ENCODE peak calls at places on chromosomes 13 and 19, in five cellular contexts. One of them, this sample, is unnamed.

GRCh38 chr19:37987356-37988332 is 80.6 kb downstream of the SIPA1L3 start:
- DNase-seq in IMR-90: no peak
- DNase-seq in HepG2: peak
- DNase-seq in K562: peak
- DNase-seq in H1: no peak
- DNase-seq in this sample: no peak

GRCh38 chr19:9847087-9847671 is 12.1 kb downstream of the PIN1 start:
- DNase-seq in IMR-90: peak
- DNase-seq in HepG2: peak
- DNase-seq in K562: peak
- DNase-seq in H1: peak
- DNase-seq in this sample: peak

GRCh38 chr13:40792284-40793051 is 3.1 kb downstream of the SLC25A15 start:
- DNase-seq in IMR-90: no peak
- DNase-seq in HepG2: no peak
- DNase-seq in K562: no peak
- DNase-seq in H1: no peak
- DNase-seq in this sample: no peak

GRCh38 chr13:29508874-29509249 is 86.6 kb downstream of the SLC7A1 start:
- DNase-seq in IMR-90: no peak
- DNase-seq in HepG2: no peak
- DNase-seq in K562: no peak
- DNase-seq in H1: no peak
- DNase-seq in this sample: no peak

GRCh38 chr19:17950310-17951150 is 16.4 kb upstream of the KCNN1 start:
- DNase-seq in IMR-90: no peak
- DNase-seq in HepG2: no peak
- DNase-seq in K562: peak
- DNase-seq in H1: no peak
- DNase-seq in this sample: no peak

GRCh38 chr13:46386426-46386995 is 541 bp downstream of the RUBCNL start:
- DNase-seq in IMR-90: no peak
- DNase-seq in HepG2: no peak
- DNase-seq in K562: no peak
- DNase-seq in H1: no peak
- DNase-seq in this sample: no peak

GRCh38 chr13:23673354-23673753 is 103.1 kb downstream of the TNFRSF19 start:
- DNase-seq in IMR-90: peak
- DNase-seq in HepG2: no peak
- DNase-seq in K562: no peak
- DNase-seq in H1: no peak
- DNase-seq in this sample: no peak

GRCh38 chr19:8241646-8242045 is 32.5 kb downstream of the CERS4 start:
- DNase-seq in IMR-90: no peak
- DNase-seq in HepG2: no peak
- DNase-seq in K562: no peak
- DNase-seq in H1: no peak
- DNase-seq in this sample: no peak

GRCh38 chr13:110294146-110294545 is 12.8 kb downstream of the COL4A1 start:
- DNase-seq in IMR-90: no peak
- DNase-seq in HepG2: no peak
- DNase-seq in K562: no peak
- DNase-seq in H1: no peak
- DNase-seq in this sample: no peak

GRCh38 chr13:40402931-40403412 is 263.5 kb downstream of the FOXO1 start:
- DNase-seq in IMR-90: peak
- DNase-seq in HepG2: peak
- DNase-seq in K562: no peak
- DNase-seq in H1: no peak
- DNase-seq in this sample: peak

GRCh38 chr13:32951580-32951979 is 64.6 kb upstream of the KL start:
- DNase-seq in IMR-90: no peak
- DNase-seq in HepG2: no peak
- DNase-seq in K562: no peak
- DNase-seq in H1: no peak
- DNase-seq in this sample: no peak

GRCh38 chr13:99007414-99007986 is 29.6 kb upstream of the DOCK9 start:
- DNase-seq in IMR-90: no peak
- DNase-seq in HepG2: no peak
- DNase-seq in K562: no peak
- DNase-seq in H1: no peak
- DNase-seq in this sample: no peak
- TF ChIP-seq MAFK in IMR-90: no peak
- TF ChIP-seq MAFK in HepG2: no peak
- TF ChIP-seq MAFK in K562: no peak
- TF ChIP-seq MAFK in H1: no peak
- TF ChIP-seq MAFK in this sample: no peak

GRCh38 chr13:50153888-50154287 is 138.6 kb downstream of the KCNRG start:
- DNase-seq in IMR-90: no peak
- DNase-seq in HepG2: no peak
- DNase-seq in K562: no peak
- DNase-seq in H1: no peak
- DNase-seq in this sample: no peak

GRCh38 chr13:50154697-50155096 is 139.5 kb downstream of the KCNRG start:
- DNase-seq in IMR-90: no peak
- DNase-seq in HepG2: no peak
- DNase-seq in K562: no peak
- DNase-seq in H1: no peak
- DNase-seq in this sample: no peak

GRCh38 chr13:50156140-50156539 is 140.9 kb downstream of the KCNRG start:
- DNase-seq in IMR-90: peak
- DNase-seq in HepG2: peak
- DNase-seq in K562: no peak
- DNase-seq in H1: no peak
- DNase-seq in this sample: no peak

GRCh38 chr13:50158385-50159165 is 143.3 kb downstream of the KCNRG start:
- DNase-seq in IMR-90: no peak
- DNase-seq in HepG2: no peak
- DNase-seq in K562: no peak
- DNase-seq in H1: no peak
- DNase-seq in this sample: no peak

GRCh38 chr13:50156722-50157121 is 141.5 kb downstream of the KCNRG start:
- DNase-seq in IMR-90: no peak
- DNase-seq in HepG2: peak
- DNase-seq in K562: no peak
- DNase-seq in H1: no peak
- DNase-seq in this sample: no peak
- TF ChIP-seq MAFK in IMR-90: no peak
- TF ChIP-seq MAFK in HepG2: no peak
- TF ChIP-seq MAFK in K562: no peak
- TF ChIP-seq MAFK in H1: no peak
- TF ChIP-seq MAFK in this sample: no peak

DNA sequence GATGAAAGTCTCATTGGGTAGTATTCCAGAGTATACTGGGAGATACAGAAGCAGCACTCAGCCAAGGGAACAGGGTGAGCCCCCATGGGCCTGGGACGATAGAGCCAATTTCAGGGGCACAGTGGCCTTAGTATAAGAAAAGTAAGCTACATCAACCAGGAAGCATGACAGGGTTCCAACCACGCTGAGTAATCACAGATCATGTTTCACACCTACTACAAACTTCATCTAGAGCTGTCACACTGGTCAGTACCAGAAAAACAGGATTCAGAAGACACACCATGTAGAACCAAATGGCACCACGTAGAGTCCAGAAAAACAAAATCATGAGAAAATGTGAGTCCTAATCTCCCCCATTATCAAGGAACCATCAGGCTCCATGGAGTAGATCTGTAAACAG is 1292.4 kb upstream of the MIR17HG start:
- DNase-seq in IMR-90: no peak
- DNase-seq in HepG2: no peak
- DNase-seq in K562: no peak
- DNase-seq in H1: no peak
- DNase-seq in this sample: no peak
- TF ChIP-seq MAFK in IMR-90: no peak
- TF ChIP-seq MAFK in HepG2: no peak
- TF ChIP-seq MAFK in K562: no peak
- TF ChIP-seq MAFK in H1: no peak
- TF ChIP-seq MAFK in this sample: no peak

DNA sequence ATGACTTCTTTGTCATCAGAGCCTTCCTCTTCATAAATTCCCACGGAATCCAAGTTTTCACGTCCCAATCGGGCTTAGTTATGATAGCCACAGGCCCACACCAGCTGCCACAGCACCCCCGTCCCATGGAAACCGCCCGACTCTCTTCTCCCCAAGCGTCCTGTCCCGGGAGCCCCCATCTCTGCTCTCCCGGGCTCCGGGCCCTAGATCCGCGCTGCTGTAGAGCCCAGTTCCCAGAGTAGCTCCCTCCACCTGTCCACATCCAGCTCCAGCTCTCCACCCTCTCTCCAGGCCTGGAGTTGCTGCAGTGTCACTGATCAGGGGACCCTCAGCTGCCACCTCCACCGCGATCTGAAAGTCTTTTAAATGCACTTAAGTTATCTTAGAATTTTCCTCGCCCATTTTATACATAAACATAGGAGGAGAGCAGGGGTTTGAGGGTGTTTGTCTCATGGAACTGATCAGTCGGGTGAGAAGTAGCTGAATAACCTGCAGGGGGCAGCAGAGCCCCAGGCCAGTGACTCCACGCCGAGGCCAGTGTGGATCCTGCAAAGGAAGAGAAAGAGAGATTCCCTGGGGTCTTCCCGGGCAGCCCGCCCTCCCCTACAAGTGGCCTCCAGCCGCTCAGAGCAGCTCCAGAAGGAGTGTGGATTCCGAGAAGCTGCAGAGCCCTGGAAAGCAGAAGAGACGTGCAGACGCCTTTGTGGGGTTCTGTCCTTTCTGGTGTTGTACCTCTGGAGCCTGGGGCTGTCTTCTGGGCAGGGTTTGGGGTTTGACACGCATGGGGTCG is 1.1 kb upstream of the ZNF763 start:
- DNase-seq in IMR-90: peak
- DNase-seq in HepG2: peak
- DNase-seq in K562: peak
- DNase-seq in H1: peak
- DNase-seq in this sample: no peak
- TF ChIP-seq MAFK in IMR-90: no peak
- TF ChIP-seq MAFK in HepG2: no peak
- TF ChIP-seq MAFK in K562: no peak
- TF ChIP-seq MAFK in H1: no peak
- TF ChIP-seq MAFK in this sample: no peak

DNA sequence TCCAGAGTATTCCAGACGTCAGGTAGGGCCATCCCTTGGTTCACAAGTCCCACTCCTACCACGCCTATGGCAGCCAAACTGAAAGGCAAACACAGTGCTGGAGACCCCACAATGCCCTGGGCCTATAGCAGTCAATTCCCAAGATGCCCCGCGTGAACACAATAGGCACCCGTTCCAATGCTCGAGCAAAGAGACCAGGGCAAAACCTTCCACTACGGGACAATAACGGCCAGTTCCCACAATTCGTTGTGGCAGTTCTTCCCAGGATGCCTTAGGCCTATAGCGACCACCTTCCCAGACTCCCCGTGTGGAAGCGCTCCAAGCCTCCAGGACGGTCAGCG is 538 bp downstream of the ZNF428 start:
- DNase-seq in IMR-90: peak
- DNase-seq in HepG2: peak
- DNase-seq in K562: no peak
- DNase-seq in H1: no peak
- DNase-seq in this sample: peak
- TF ChIP-seq MAFK in IMR-90: no peak
- TF ChIP-seq MAFK in HepG2: no peak
- TF ChIP-seq MAFK in K562: no peak
- TF ChIP-seq MAFK in H1: no peak
- TF ChIP-seq MAFK in this sample: no peak

DNA sequence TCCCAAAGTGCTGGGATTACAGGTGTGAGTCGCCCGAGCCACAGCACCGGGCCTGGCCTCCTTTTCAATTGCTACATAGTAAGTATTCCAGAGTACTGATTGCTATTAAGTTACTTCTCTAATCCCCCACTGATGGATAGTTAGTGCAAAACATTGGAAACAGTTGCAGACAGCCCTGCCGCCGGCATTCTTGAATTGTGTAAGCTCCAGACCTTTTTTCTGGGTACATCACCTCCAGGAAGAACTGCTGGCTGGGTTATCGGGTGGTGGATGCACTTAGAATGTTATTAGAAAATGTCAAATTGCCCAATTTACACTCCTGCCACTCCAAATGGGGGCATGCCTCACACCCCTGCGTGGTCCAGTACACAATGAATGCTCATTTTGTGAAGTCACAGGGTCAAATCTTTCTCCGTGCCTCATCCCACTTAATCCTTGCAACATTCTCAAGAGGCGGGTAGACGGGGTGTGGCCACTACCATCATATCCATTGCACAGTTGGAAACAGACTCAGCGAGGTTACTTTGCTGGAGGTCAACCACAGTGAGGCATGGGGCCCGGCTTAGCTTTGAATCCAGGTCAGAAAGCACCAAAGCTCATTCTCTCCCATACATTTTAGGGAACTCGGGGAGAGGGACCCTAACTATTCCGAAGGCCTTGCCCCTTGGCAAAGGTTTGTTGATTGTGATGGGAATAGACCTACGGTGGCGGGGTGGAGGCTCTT is 1.0 kb upstream of the KDM4B start:
- DNase-seq in IMR-90: no peak
- DNase-seq in HepG2: no peak
- DNase-seq in K562: no peak
- DNase-seq in H1: no peak
- DNase-seq in this sample: no peak
- TF ChIP-seq MAFK in IMR-90: no peak
- TF ChIP-seq MAFK in HepG2: no peak
- TF ChIP-seq MAFK in K562: no peak
- TF ChIP-seq MAFK in H1: no peak
- TF ChIP-seq MAFK in this sample: no peak

GRCh38 chr13:100540621-100541020 is 48.0 kb downstream of the GGACT start:
- DNase-seq in IMR-90: peak
- DNase-seq in HepG2: no peak
- DNase-seq in K562: no peak
- DNase-seq in H1: no peak
- DNase-seq in this sample: no peak

GRCh38 chr13:100543872-100544602 is 44.6 kb downstream of the GGACT start:
- DNase-seq in IMR-90: no peak
- DNase-seq in HepG2: peak
- DNase-seq in K562: no peak
- DNase-seq in H1: no peak
- DNase-seq in this sample: no peak

GRCh38 chr13:100544866-100545683 is 43.5 kb downstream of the GGACT start:
- DNase-seq in IMR-90: no peak
- DNase-seq in HepG2: no peak
- DNase-seq in K562: no peak
- DNase-seq in H1: no peak
- DNase-seq in this sample: no peak

GRCh38 chr13:100542546-100543156 is 45.9 kb downstream of the GGACT start:
- DNase-seq in IMR-90: peak
- DNase-seq in HepG2: peak
- DNase-seq in K562: peak
- DNase-seq in H1: no peak
- DNase-seq in this sample: peak

GRCh38 chr13:100541882-100542545 is 46.6 kb downstream of the GGACT start:
- DNase-seq in IMR-90: no peak
- DNase-seq in HepG2: no peak
- DNase-seq in K562: no peak
- DNase-seq in H1: no peak
- DNase-seq in this sample: no peak
- TF ChIP-seq MAFK in IMR-90: no peak
- TF ChIP-seq MAFK in HepG2: no peak
- TF ChIP-seq MAFK in K562: no peak
- TF ChIP-seq MAFK in H1: no peak
- TF ChIP-seq MAFK in this sample: no peak

This sample was measured in A549.